ENCODE peak calls at places on chromosomes 11 and 22, in seven cellular contexts. G is NCI-H510A treated with DMSO at 0.1 percent for 48 hours; U is brain microvascular endothelial cell; M is ovary; S is AG04449; I is activated CD4-positive, CD25-positive, alpha-beta regulatory T cell; N is AG04450. H is an unnamed sample.

GRCh38 chr11:101759771-101760450 is 154.9 kb upstream of the CEP126 start:
- DNase-seq in U (no peak), S (no peak), N (no peak), M (no peak), G (no peak), I (no peak), H (peak; percentile 5)

GRCh38 chr11:27710536-27710935 is 10.3 kb upstream of the BDNF start:
- DNase-seq in U (no peak), I (no peak), N (no peak), M (no peak), S (no peak), G (no peak), H (no peak)

GRCh38 chr11:72813740-72814138 is 472 bp upstream of the ATG16L2 start:
- DNase-seq in M (no peak), U (peak; percentile 65), S (no peak), G (peak; percentile 91), N (no peak), I (no peak), H (peak; percentile 78)

GRCh38 chr11:62124186-62125113 is 639 bp downstream of the INCENP start:
- DNase-seq in M (no peak), U (peak; percentile 33), S (no peak), G (peak; percentile 41), N (no peak), I (no peak), H (peak; percentile 69)

GRCh38 chr11:34174411-34175041 is 69.1 kb downstream of the NAT10 start:
- DNase-seq in I (peak; percentile 67), U (peak; percentile 47), G (peak; percentile 7), N (no peak), S (no peak), M (peak; percentile 92), H (peak; percentile 28)

GRCh38 chr11:134379241-134379640 is 32.8 kb downstream of the B3GAT1 start:
- DNase-seq in M (no peak), N (no peak), I (no peak), S (no peak), G (no peak), U (no peak), H (no peak)

GRCh38 chr11:93694586-93694985 is 33.1 kb downstream of the CEP295 start:
- DNase-seq in M (no peak), G (no peak), S (no peak), N (no peak), I (no peak), U (no peak), H (no peak)

GRCh38 chr22:23501708-23502107 is 78.4 kb downstream of the IGLL1 start:
- DNase-seq in G (no peak), M (peak; percentile 31), U (no peak), I (no peak), N (no peak), S (no peak), H (no peak)

GRCh38 chr11:120710354-120711187 is 199.0 kb downstream of the GRIK4 start:
- DNase-seq in N (peak; percentile 77), G (no peak), M (peak; percentile 90), I (no peak), U (peak; percentile 83), S (peak; percentile 9), H (no peak)

GRCh38 chr11:125931681-125932080 is 14.2 kb upstream of the VSIG10L2 start:
- DNase-seq in G (no peak), S (no peak), N (no peak), U (no peak), I (no peak), M (no peak), H (no peak)

GRCh38 chr22:23251445-23252093 is 71.3 kb downstream of the BCR start:
- DNase-seq in U (no peak), N (no peak), S (no peak), G (no peak), M (no peak), I (no peak), H (peak; percentile 37)

GRCh38 chr11:65646921-65647701 is 9.2 kb downstream of the SIPA1 start:
- DNase-seq in G (no peak), N (no peak), M (peak; percentile 85), S (no peak), U (no peak), I (no peak), H (no peak)

GRCh38 chr11:7639643-7640025 is 33.7 kb downstream of the CYB5R2 start:
- DNase-seq in U (no peak), M (no peak), G (peak; percentile 49), I (no peak), N (no peak), S (no peak), H (no peak)

H was measured in dermis microvascular lymphatic vessel endothelial cell.